ENCODE peak calls at places on chromosomes 11 and 22, in ten cellular contexts. W is PC-9, C is neuronal stem cell, O is AG04449, B is thyroid gland, N is cardiac muscle cell, Q is HCT116, R is fibroblast of the aortic adventitia, S is choroid plexus epithelial cell, F is fibroblast of mammary gland. Z is an unnamed sample.

GRCh38 chr11:7527029-7527428 is 13.2 kb downstream of the PPFIBP2 start:
- DNase-seq in Q (no peak), O (no peak), F (no peak), S (no peak), C (no peak), W (no peak), B (no peak), N (no peak), R (no peak), Z (no peak)

GRCh38 chr11:66181632-66182345 is 86.7 kb upstream of the RAB1B start:
- DNase-seq in O (no peak), W (no peak), R (peak), S (no peak), N (no peak), C (no peak), Q (no peak), B (no peak), F (no peak), Z (no peak)

GRCh38 chr11:130865091-130865771 is 51.0 kb downstream of the SNX19 start:
- DNase-seq in B (no peak), F (no peak), N (peak), Q (no peak), O (no peak), S (no peak), W (no peak), C (no peak), R (no peak), Z (no peak)

GRCh38 chr22:43470218-43470617 is 58.4 kb downstream of the MPPED1 start:
- DNase-seq in N (no peak), O (no peak), Q (no peak), B (no peak), S (no peak), C (no peak), R (no peak), F (no peak), W (no peak), Z (no peak)

GRCh38 chr22:46676881-46677280 is 56.7 kb downstream of the GRAMD4 start:
- DNase-seq in S (no peak), W (no peak), C (no peak), Q (no peak), R (no peak), N (no peak), O (no peak), F (no peak), B (no peak), Z (no peak)

GRCh38 chr22:39240841-39241631 is 3.7 kb downstream of the PDGFB start:
- DNase-seq in R (no peak), Q (peak), W (peak), B (peak), O (no peak), N (no peak), F (no peak), C (no peak), S (peak), Z (peak)

GRCh38 chr11:27838674-27839073 is 138.4 kb upstream of the BDNF start:
- DNase-seq in Q (no peak), R (no peak), B (no peak), F (no peak), O (no peak), S (no peak), C (no peak), N (no peak), W (no peak), Z (no peak)

GRCh38 chr11:74022541-74022940 is 13.7 kb upstream of the UCP3 start:
- DNase-seq in R (no peak), Q (no peak), N (no peak), W (no peak), O (no peak), C (no peak), B (no peak), S (no peak), F (no peak), Z (no peak)

GRCh38 chr11:73401924-73402833 is 26.0 kb downstream of the RELT start:
- DNase-seq in N (no peak), Q (no peak), O (no peak), F (peak), S (no peak), R (peak), C (no peak), B (no peak), W (no peak), Z (peak)

GRCh38 chr11:19646921-19647320 is 65.7 kb upstream of the NAV2 start:
- DNase-seq in W (peak), F (peak), Q (no peak), B (peak), O (peak), C (no peak), R (peak), N (no peak), S (peak), Z (peak)

GRCh38 chr11:119318240-119319135 is 1.6 kb upstream of the MCAM start:
- DNase-seq in F (peak), C (no peak), S (peak), W (peak), R (peak), B (no peak), N (peak), O (no peak), Q (no peak), Z (peak)

GRCh38 chr22:42284643-42285181 is 14.3 kb upstream of the TCF20 start:
- DNase-seq in N (no peak), Q (no peak), C (no peak), B (no peak), R (no peak), W (no peak), F (no peak), S (no peak), O (no peak), Z (no peak)

GRCh38 chr22:46256358-46256958 is 6.4 kb upstream of the CDPF1 start:
- DNase-seq in O (no peak), N (no peak), B (no peak), W (no peak), S (no peak), F (peak), R (no peak), C (no peak), Q (no peak), Z (no peak)

GRCh38 chr22:47332246-47332980 is 570.0 kb downstream of the TBC1D22A start:
- DNase-seq in N (no peak), S (no peak), C (no peak), O (no peak), W (no peak), R (no peak), Q (no peak), F (no peak), B (no peak), Z (no peak)

GRCh38 chr11:77141034-77141433 is 13.0 kb downstream of the MYO7A start:
- DNase-seq in S (peak), N (no peak), C (no peak), B (no peak), F (peak), W (no peak), Q (no peak), O (no peak), R (peak), Z (peak)

GRCh38 chr11:2743427-2744110 is 43.8 kb upstream of the KCNQ1OT1 start:
- DNase-seq in W (no peak), C (no peak), Q (no peak), B (no peak), F (no peak), R (no peak), S (no peak), O (no peak), N (no peak), Z (no peak)

GRCh38 chr11:17019231-17019630 is 5.0 kb upstream of the PLEKHA7 start:
- DNase-seq in W (no peak), F (no peak), N (no peak), R (no peak), O (no peak), S (no peak), B (no peak), C (no peak), Q (no peak), Z (no peak)

GRCh38 chr11:69909561-69910518 is 90.6 kb upstream of the FGF3 start:
- DNase-seq in F (no peak), W (peak), O (no peak), C (no peak), R (no peak), S (peak), N (peak), Q (no peak), B (no peak), Z (no peak)

GRCh38 chr11:94895451-94895850 is 77.9 kb downstream of the CWC15 start:
- DNase-seq in C (no peak), O (no peak), S (peak), Q (no peak), R (peak), N (no peak), W (no peak), B (no peak), F (peak), Z (peak)

GRCh38 chr22:46557736-46558480 is 20.5 kb upstream of the CELSR1 start:
- DNase-seq in R (no peak), S (no peak), O (no peak), C (no peak), Q (no peak), N (no peak), F (no peak), B (peak), W (no peak), Z (no peak)

GRCh38 chr22:42062506-42063190 is 8.0 kb downstream of the NAGA start:
- DNase-seq in S (no peak), W (no peak), B (no peak), O (no peak), F (no peak), R (no peak), Q (no peak), C (no peak), N (no peak), Z (no peak)

DNA sequence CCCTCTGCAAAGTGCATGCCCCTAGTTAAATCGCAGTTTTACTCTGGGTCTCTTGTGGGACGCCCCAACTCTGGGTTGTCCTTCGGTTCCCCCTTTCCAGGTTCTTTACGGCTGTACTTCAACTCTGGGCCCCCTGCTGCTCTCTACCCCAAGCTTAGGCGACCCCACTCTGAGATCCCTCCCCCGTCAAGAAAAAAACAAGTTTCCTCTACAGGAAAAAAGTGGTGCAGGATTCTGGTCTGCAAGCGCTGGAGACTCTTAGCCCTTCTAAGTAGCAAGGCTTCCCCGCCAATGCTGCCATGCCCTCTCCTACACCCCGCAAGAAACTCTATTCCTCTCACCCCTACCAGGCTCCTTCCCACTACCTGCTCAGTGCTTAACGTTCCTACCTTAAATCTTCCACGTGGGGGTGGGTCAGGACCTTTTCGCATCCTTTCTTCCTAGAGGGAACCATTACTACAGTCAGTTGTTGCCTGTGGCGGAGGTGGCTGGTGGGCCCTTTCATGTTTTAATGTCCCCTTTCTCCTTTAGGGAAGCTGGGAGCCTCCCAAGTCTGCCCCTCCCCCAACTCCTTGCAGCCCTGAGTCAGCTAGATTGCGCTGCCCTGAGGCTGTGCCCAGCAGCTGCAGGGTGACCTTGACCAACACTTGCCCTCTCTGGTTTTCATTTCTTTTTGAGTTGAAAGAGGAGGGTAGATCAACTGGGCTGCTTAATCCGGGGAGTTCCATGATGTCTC is 1.4 kb downstream of the NEFH start:
- DNase-seq in C (no peak), W (no peak), N (peak), Q (no peak), S (no peak), B (no peak), O (no peak), F (peak), R (no peak), Z (no peak)
- H3K4me3 ChIP-seq in C (peak), W (peak), N (peak), Q (no peak), S (peak), B (no peak), O (peak), F (peak), R (peak), Z (peak)

GRCh38 chr11:78711732-78712131 is 137.1 kb upstream of the NARS2 start:
- DNase-seq in S (no peak), Q (no peak), C (no peak), B (no peak), F (no peak), N (no peak), R (no peak), W (no peak), O (no peak), Z (no peak)
- H3K4me3 ChIP-seq in S (no peak), Q (no peak), C (no peak), B (no peak), F (no peak), N (no peak), R (no peak), W (no peak), O (no peak), Z (no peak)

GRCh38 chr22:19764636-19765476 is 4.3 kb downstream of the TBX1 start:
- DNase-seq in Q (no peak), R (no peak), W (no peak), S (no peak), C (no peak), N (no peak), O (no peak), B (no peak), F (no peak), Z (no peak)

GRCh38 chr22:19764050-19764593 is 3.5 kb downstream of the TBX1 start:
- DNase-seq in B (no peak), W (no peak), R (no peak), S (no peak), O (no peak), F (no peak), C (no peak), Q (no peak), N (no peak), Z (no peak)

GRCh38 chr22:19766235-19766505 is 5.6 kb downstream of the TBX1 start:
- DNase-seq in F (no peak), N (no peak), Q (no peak), R (no peak), S (no peak), B (no peak), C (no peak), O (no peak), W (no peak), Z (no peak)

GRCh38 chr22:19766506-19767426 is 6.2 kb downstream of the TBX1 start:
- DNase-seq in R (no peak), O (no peak), F (no peak), N (peak), Q (peak), W (peak), C (no peak), S (no peak), B (peak), Z (no peak)

GRCh38 chr22:19765477-19766234 is 5.1 kb downstream of the TBX1 start:
- DNase-seq in R (no peak), N (no peak), F (no peak), Q (no peak), O (no peak), S (no peak), B (no peak), W (no peak), C (no peak), Z (peak)
- H3K4me3 ChIP-seq in R (no peak), N (no peak), F (no peak), Q (peak), O (no peak), S (no peak), B (no peak), W (no peak), C (no peak), Z (no peak)

GRCh38 chr11:62444271-62444833 is 25.5 kb downstream of the SCGB1A1 start:
- DNase-seq in Q (no peak), C (no peak), B (peak), F (peak), O (no peak), W (no peak), R (peak), N (no peak), S (peak), Z (peak)
- H3K4me3 ChIP-seq in Q (no peak), C (no peak), B (no peak), F (peak), O (peak), W (no peak), R (peak), N (no peak), S (peak), Z (peak)

GRCh38 chr11:102447941-102448868 is 4.4 kb downstream of the TMEM123 start:
- DNase-seq in B (no peak), F (no peak), O (no peak), Q (no peak), S (no peak), W (no peak), R (no peak), C (no peak), N (no peak), Z (no peak)

GRCh38 chr11:102451693-102452460 is 688 bp downstream of the TMEM123 start:
- DNase-seq in O (no peak), F (peak), S (peak), B (peak), C (peak), Q (no peak), W (peak), R (peak), N (peak), Z (peak)

GRCh38 chr11:102451041-102451692 is 1.4 kb downstream of the TMEM123 start:
- DNase-seq in F (no peak), N (no peak), R (peak), W (no peak), C (no peak), B (no peak), Q (no peak), O (no peak), S (no peak), Z (no peak)

GRCh38 chr11:102448869-102449224 is 3.7 kb downstream of the TMEM123 start:
- DNase-seq in W (no peak), F (no peak), R (no peak), Q (no peak), N (no peak), O (no peak), B (peak), S (peak), C (no peak), Z (no peak)

DNA sequence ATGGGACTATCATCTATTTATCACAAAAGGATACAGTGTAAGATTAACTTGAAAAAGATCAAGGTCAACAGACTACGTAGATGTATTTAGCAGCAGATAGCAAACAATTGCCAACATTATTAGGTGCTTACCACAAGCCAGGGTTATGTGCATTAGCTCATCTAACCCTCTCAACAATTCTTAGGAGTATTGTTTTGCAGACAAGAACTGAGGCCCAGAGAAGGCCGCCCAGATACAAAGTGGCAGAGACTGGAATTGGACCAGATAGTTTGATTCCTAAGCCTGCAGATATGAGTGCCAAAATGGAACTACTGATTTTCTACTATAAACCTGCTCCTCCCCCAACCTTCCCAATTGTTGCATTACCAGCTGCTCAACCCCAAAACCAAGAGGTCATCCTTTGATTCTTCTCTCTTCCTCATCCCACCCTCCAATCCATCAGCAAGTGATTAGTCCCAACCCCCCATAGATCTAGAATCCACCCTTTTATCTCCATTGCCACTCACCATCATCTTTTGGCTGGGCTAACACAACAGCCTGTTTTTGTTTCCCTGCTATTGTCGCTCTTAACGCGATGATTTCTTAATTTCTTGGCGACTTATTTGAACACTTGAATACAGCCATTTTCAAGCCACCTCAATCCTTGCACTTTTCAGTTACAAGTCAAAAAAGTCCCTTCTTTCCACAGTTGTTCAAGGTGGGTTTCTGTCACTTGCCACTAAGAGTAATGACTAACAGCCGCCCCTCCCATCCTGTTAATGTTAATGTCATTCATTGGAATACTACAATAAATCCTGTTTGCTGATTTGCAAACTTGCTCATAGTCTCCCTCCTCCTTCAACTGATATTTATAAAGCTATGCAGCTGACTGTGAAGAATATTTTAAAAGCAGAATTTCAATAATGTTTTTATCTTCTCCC is 2.7 kb downstream of the TMEM123 start:
- DNase-seq in O (no peak), S (no peak), R (no peak), F (no peak), W (no peak), B (no peak), N (no peak), Q (no peak), C (no peak), Z (no peak)
- H3K4me3 ChIP-seq in O (no peak), S (no peak), R (no peak), F (no peak), W (peak), B (no peak), N (no peak), Q (no peak), C (peak), Z (no peak)

DNA sequence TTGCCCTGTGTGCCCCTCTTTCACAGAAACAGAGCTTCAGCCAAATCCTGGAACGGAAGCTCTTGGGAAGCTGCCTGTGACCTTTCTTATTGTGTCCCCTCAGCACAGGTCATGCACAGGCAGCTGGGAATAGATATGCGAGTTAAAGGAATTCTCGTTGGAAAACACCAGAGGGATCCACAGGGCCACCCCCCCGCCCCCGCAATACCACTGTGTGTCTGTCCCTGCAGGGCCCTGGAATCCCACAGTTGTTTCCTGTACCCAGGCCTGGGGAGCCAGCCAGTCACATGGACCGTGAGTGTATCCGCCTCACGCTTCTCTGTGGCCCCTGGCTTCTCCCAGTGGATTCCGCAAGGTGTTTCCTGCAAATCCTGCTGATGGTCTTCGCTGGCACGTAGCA is 29.0 kb downstream of the TIMP3 start:
- DNase-seq in F (no peak), N (peak), B (peak), W (no peak), Q (no peak), S (peak), O (no peak), R (no peak), C (peak), Z (no peak)
- H3K4me3 ChIP-seq in F (no peak), N (no peak), B (no peak), W (no peak), Q (no peak), S (no peak), O (no peak), R (no peak), C (no peak), Z (no peak)

DNA sequence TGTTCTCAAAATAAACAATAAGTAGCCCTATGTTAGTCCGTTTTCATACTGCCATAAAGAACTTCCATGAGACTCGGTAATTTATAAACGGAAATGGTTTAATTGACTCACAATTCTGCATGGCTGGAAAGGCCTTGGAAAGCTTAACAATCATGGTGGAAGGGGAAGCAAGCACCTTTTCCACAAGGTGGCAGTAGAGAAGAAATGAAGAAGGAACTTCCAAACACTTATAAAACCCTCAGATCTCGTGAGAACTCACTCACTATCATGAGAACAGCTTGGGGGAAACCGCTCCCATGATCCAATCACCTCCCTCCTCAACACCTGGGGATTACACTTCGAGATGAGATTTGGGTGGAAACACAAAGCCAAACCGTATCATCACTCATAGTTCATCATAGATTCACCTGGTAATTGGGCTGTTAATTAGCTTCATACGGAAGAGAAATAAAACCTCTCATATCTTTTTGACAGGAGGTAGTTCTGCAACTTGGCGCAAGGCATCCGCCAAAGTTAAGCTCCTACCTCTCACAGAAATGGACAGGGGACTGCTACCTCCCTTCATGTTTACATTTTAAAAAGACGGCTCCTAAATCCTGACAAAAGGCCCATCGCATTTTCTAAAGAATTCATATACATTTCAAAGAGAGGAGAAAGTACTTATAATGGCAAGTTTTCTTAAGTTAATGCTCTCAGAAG is 49.0 kb downstream of the MUC15 start:
- DNase-seq in B (peak), Q (no peak), R (peak), F (peak), O (no peak), N (no peak), S (peak), C (no peak), W (no peak), Z (peak)
- H3K4me3 ChIP-seq in B (no peak), Q (no peak), R (no peak), F (no peak), O (no peak), N (no peak), S (no peak), C (no peak), W (no peak), Z (no peak)